ENCODE peak calls at places on chromosomes 6 and 20, in seven cellular contexts. One of them, this sample, is unnamed.
A peak's percentile ranks its signal among the peaks of the same experiment; 100 is the strongest.

GRCh38 chr6:111837007-111837406 is 36.2 kb downstream of the FYN start:
- DNase-seq in stomach: no peak
- DNase-seq in cardiac fibroblast: no peak
- DNase-seq in brain microvascular endothelial cell: no peak
- DNase-seq in SK-N-SH: no peak
- DNase-seq in lower lobe of right lung: no peak
- DNase-seq in pancreas: no peak
- DNase-seq in this sample: no peak

GRCh38 chr6:85372188-85372914 is 77.5 kb upstream of the NT5E start:
- DNase-seq in brain microvascular endothelial cell: no peak
- DNase-seq in cardiac fibroblast: peak; percentile 37
- DNase-seq in lower lobe of right lung: no peak
- DNase-seq in SK-N-SH: no peak
- DNase-seq in stomach: no peak
- DNase-seq in pancreas: no peak
- DNase-seq in this sample: no peak

GRCh38 chr20:62129731-62130531 is 7.7 kb downstream of the LSM14B start:
- DNase-seq in lower lobe of right lung: no peak
- DNase-seq in stomach: no peak
- DNase-seq in pancreas: no peak
- DNase-seq in SK-N-SH: no peak
- DNase-seq in brain microvascular endothelial cell: no peak
- DNase-seq in cardiac fibroblast: no peak
- DNase-seq in this sample: no peak

GRCh38 chr6:71038966-71039365 is 82.1 kb upstream of the B3GAT2 start:
- DNase-seq in brain microvascular endothelial cell: no peak
- DNase-seq in cardiac fibroblast: no peak
- DNase-seq in SK-N-SH: no peak
- DNase-seq in lower lobe of right lung: no peak
- DNase-seq in pancreas: no peak
- DNase-seq in stomach: no peak
- DNase-seq in this sample: no peak

GRCh38 chr6:97765480-97765879 is 482.5 kb upstream of the MMS22L start:
- DNase-seq in stomach: no peak
- DNase-seq in brain microvascular endothelial cell: peak; percentile 15
- DNase-seq in cardiac fibroblast: peak; percentile 62
- DNase-seq in SK-N-SH: no peak
- DNase-seq in lower lobe of right lung: no peak
- DNase-seq in pancreas: no peak
- DNase-seq in this sample: no peak

GRCh38 chr6:17393335-17394191 is at the start of gene CAP2:
- DNase-seq in brain microvascular endothelial cell: peak; percentile 55
- DNase-seq in stomach: peak; percentile 28
- DNase-seq in cardiac fibroblast: peak; percentile 9
- DNase-seq in SK-N-SH: peak; percentile 80
- DNase-seq in lower lobe of right lung: peak; percentile 64
- DNase-seq in pancreas: peak; percentile 72
- DNase-seq in this sample: no peak

GRCh38 chr20:60352580-60352979 is 394.4 kb downstream of the CDH26 start:
- DNase-seq in cardiac fibroblast: no peak
- DNase-seq in lower lobe of right lung: no peak
- DNase-seq in brain microvascular endothelial cell: no peak
- DNase-seq in SK-N-SH: no peak
- DNase-seq in pancreas: no peak
- DNase-seq in stomach: no peak
- DNase-seq in this sample: no peak

GRCh38 chr20:31547720-31548298 is 33.6 kb downstream of the HM13 start:
- DNase-seq in SK-N-SH: no peak
- DNase-seq in stomach: no peak
- DNase-seq in brain microvascular endothelial cell: no peak
- DNase-seq in cardiac fibroblast: no peak
- DNase-seq in lower lobe of right lung: no peak
- DNase-seq in pancreas: no peak
- DNase-seq in this sample: no peak

GRCh38 chr6:52503344-52503747 is 73.5 kb downstream of the TRAM2 start:
- DNase-seq in stomach: no peak
- DNase-seq in SK-N-SH: peak; percentile 55
- DNase-seq in pancreas: peak; percentile 29
- DNase-seq in lower lobe of right lung: no peak
- DNase-seq in brain microvascular endothelial cell: no peak
- DNase-seq in cardiac fibroblast: peak; percentile 62
- DNase-seq in this sample: no peak

GRCh38 chr6:27948237-27948636 is 8.8 kb upstream of the OR2B6 start:
- DNase-seq in SK-N-SH: no peak
- DNase-seq in stomach: no peak
- DNase-seq in lower lobe of right lung: no peak
- DNase-seq in cardiac fibroblast: no peak
- DNase-seq in brain microvascular endothelial cell: no peak
- DNase-seq in pancreas: no peak
- DNase-seq in this sample: no peak

GRCh38 chr6:13282393-13283069 is 45.8 kb downstream of the TBC1D7 start:
- DNase-seq in cardiac fibroblast: no peak
- DNase-seq in stomach: no peak
- DNase-seq in SK-N-SH: no peak
- DNase-seq in pancreas: no peak
- DNase-seq in lower lobe of right lung: no peak
- DNase-seq in brain microvascular endothelial cell: no peak
- DNase-seq in this sample: no peak

GRCh38 chr6:2162089-2162465 is 83.3 kb downstream of the GMDS start:
- DNase-seq in cardiac fibroblast: peak; percentile 25
- DNase-seq in pancreas: no peak
- DNase-seq in lower lobe of right lung: no peak
- DNase-seq in stomach: no peak
- DNase-seq in brain microvascular endothelial cell: no peak
- DNase-seq in SK-N-SH: no peak
- DNase-seq in this sample: no peak

GRCh38 chr6:42193491-42193894 is 1.3 kb downstream of the GUCA1B start:
- DNase-seq in brain microvascular endothelial cell: peak; percentile 27
- DNase-seq in pancreas: no peak
- DNase-seq in stomach: no peak
- DNase-seq in SK-N-SH: no peak
- DNase-seq in cardiac fibroblast: no peak
- DNase-seq in lower lobe of right lung: no peak
- DNase-seq in this sample: no peak

GRCh38 chr6:166313255-166314070 is 5.3 kb upstream of the PRR18 start:
- DNase-seq in lower lobe of right lung: no peak
- DNase-seq in pancreas: no peak
- DNase-seq in cardiac fibroblast: peak; percentile 57
- DNase-seq in brain microvascular endothelial cell: no peak
- DNase-seq in SK-N-SH: peak; percentile 74
- DNase-seq in stomach: peak; percentile 53
- DNase-seq in this sample: peak; percentile 44
- TF ChIP-seq CTCF in lower lobe of right lung: peak; percentile 68
- TF ChIP-seq CTCF in pancreas: no peak
- TF ChIP-seq CTCF in cardiac fibroblast: peak; percentile 78
- TF ChIP-seq CTCF in brain microvascular endothelial cell: peak; percentile 84
- TF ChIP-seq CTCF in SK-N-SH: peak; percentile 56
- TF ChIP-seq CTCF in stomach: no peak
- TF ChIP-seq CTCF in this sample: peak; percentile 78

GRCh38 chr6:114144887-114145851 is 174.2 kb upstream of the HDAC2 start:
- DNase-seq in pancreas: no peak
- DNase-seq in brain microvascular endothelial cell: no peak
- DNase-seq in SK-N-SH: no peak
- DNase-seq in stomach: no peak
- DNase-seq in cardiac fibroblast: no peak
- DNase-seq in lower lobe of right lung: no peak
- DNase-seq in this sample: no peak
- H3K4me3 ChIP-seq in pancreas: no peak overlapping the region
- H3K4me3 ChIP-seq in brain microvascular endothelial cell: no peak overlapping the region
- H3K4me3 ChIP-seq in SK-N-SH: no peak overlapping the region
- H3K4me3 ChIP-seq in stomach: no peak overlapping the region
- H3K4me3 ChIP-seq in cardiac fibroblast: no peak overlapping the region
- H3K4me3 ChIP-seq in lower lobe of right lung: no peak overlapping the region
- H3K4me3 ChIP-seq in this sample: no peak overlapping the region

DNA sequence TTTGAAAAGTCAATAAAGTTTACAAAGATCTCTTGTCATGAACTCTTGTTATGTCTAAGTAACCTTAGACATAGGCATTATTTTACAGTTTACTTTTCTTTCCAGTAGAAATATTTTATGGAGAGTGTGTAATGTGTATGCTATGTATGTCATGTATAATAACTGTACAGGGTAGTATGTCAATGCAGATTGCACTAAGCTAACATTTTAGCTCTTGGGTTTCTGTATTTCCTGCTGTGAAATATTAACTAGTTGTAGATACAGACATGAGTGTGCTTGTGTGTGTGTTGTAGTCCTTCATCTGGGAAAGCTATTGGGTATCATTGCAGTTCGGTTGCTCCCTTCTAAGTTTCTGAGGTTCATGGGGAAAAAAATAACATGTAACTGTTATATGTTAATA is 214.8 kb downstream of the ARID1B start:
- DNase-seq in lower lobe of right lung: no peak
- DNase-seq in brain microvascular endothelial cell: no peak
- DNase-seq in stomach: no peak
- DNase-seq in pancreas: no peak
- DNase-seq in cardiac fibroblast: peak; percentile 28
- DNase-seq in SK-N-SH: no peak
- DNase-seq in this sample: no peak
- TF ChIP-seq CTCF in lower lobe of right lung: no peak
- TF ChIP-seq CTCF in brain microvascular endothelial cell: no peak
- TF ChIP-seq CTCF in stomach: no peak
- TF ChIP-seq CTCF in pancreas: no peak
- TF ChIP-seq CTCF in cardiac fibroblast: no peak
- TF ChIP-seq CTCF in SK-N-SH: no peak
- TF ChIP-seq CTCF in this sample: no peak

GRCh38 chr20:309841-310644 is 12.7 kb downstream of the ZCCHC3 start:
- DNase-seq in lower lobe of right lung: peak; percentile 98
- DNase-seq in SK-N-SH: peak; percentile 97
- DNase-seq in brain microvascular endothelial cell: peak; percentile 99
- DNase-seq in stomach: peak; percentile 90
- DNase-seq in pancreas: peak; percentile 95
- DNase-seq in cardiac fibroblast: peak; percentile 99
- DNase-seq in this sample: peak; percentile 85
- H3K4me3 ChIP-seq in lower lobe of right lung: peak overlapping the region; percentile 60
- H3K4me3 ChIP-seq in SK-N-SH: peak overlapping the region; percentile 53
- H3K4me3 ChIP-seq in brain microvascular endothelial cell: peak overlapping the region; percentile 53
- H3K4me3 ChIP-seq in stomach: peak overlapping the region; percentile 47
- H3K4me3 ChIP-seq in pancreas: no peak overlapping the region
- H3K4me3 ChIP-seq in cardiac fibroblast: peak overlapping the region; percentile 48
- H3K4me3 ChIP-seq in this sample: peak overlapping the region; percentile 47

GRCh38 chr6:139115980-139116758 is 18.7 kb upstream of the HECA start:
- DNase-seq in pancreas: no peak
- DNase-seq in cardiac fibroblast: no peak
- DNase-seq in stomach: no peak
- DNase-seq in brain microvascular endothelial cell: no peak
- DNase-seq in SK-N-SH: no peak
- DNase-seq in lower lobe of right lung: no peak
- DNase-seq in this sample: no peak

GRCh38 chr6:139112561-139112960 is 22.3 kb upstream of the HECA start:
- DNase-seq in stomach: no peak
- DNase-seq in lower lobe of right lung: no peak
- DNase-seq in SK-N-SH: no peak
- DNase-seq in brain microvascular endothelial cell: no peak
- DNase-seq in cardiac fibroblast: no peak
- DNase-seq in pancreas: no peak
- DNase-seq in this sample: no peak

GRCh38 chr6:139119553-139119952 is 15.3 kb upstream of the HECA start:
- DNase-seq in SK-N-SH: no peak
- DNase-seq in pancreas: no peak
- DNase-seq in cardiac fibroblast: no peak
- DNase-seq in lower lobe of right lung: no peak
- DNase-seq in stomach: no peak
- DNase-seq in brain microvascular endothelial cell: no peak
- DNase-seq in this sample: no peak

GRCh38 chr6:139114741-139115140 is 20.1 kb upstream of the HECA start:
- DNase-seq in cardiac fibroblast: no peak
- DNase-seq in pancreas: no peak
- DNase-seq in brain microvascular endothelial cell: no peak
- DNase-seq in stomach: no peak
- DNase-seq in SK-N-SH: no peak
- DNase-seq in lower lobe of right lung: no peak
- DNase-seq in this sample: no peak

GRCh38 chr6:139117734-139118133 is 17.1 kb upstream of the HECA start:
- DNase-seq in SK-N-SH: no peak
- DNase-seq in lower lobe of right lung: no peak
- DNase-seq in brain microvascular endothelial cell: no peak
- DNase-seq in pancreas: no peak
- DNase-seq in cardiac fibroblast: peak; percentile 39
- DNase-seq in stomach: no peak
- DNase-seq in this sample: no peak
- TF ChIP-seq CTCF in SK-N-SH: no peak
- TF ChIP-seq CTCF in lower lobe of right lung: no peak
- TF ChIP-seq CTCF in brain microvascular endothelial cell: peak; percentile 23
- TF ChIP-seq CTCF in pancreas: no peak
- TF ChIP-seq CTCF in cardiac fibroblast: peak; percentile 25
- TF ChIP-seq CTCF in stomach: no peak
- TF ChIP-seq CTCF in this sample: peak; percentile 9

GRCh38 chr6:160400426-160400825 is 52.2 kb downstream of the SLC22A3 start:
- DNase-seq in brain microvascular endothelial cell: peak; percentile 50
- DNase-seq in lower lobe of right lung: no peak
- DNase-seq in pancreas: no peak
- DNase-seq in cardiac fibroblast: peak; percentile 81
- DNase-seq in stomach: no peak
- DNase-seq in SK-N-SH: no peak
- DNase-seq in this sample: no peak
- H3K4me3 ChIP-seq in brain microvascular endothelial cell: no peak overlapping the region
- H3K4me3 ChIP-seq in lower lobe of right lung: no peak overlapping the region
- H3K4me3 ChIP-seq in pancreas: no peak overlapping the region
- H3K4me3 ChIP-seq in cardiac fibroblast: no peak overlapping the region
- H3K4me3 ChIP-seq in stomach: no peak overlapping the region
- H3K4me3 ChIP-seq in SK-N-SH: no peak overlapping the region
- H3K4me3 ChIP-seq in this sample: no peak overlapping the region

GRCh38 chr6:43454290-43455033 is 886 bp downstream of the DLK2 start:
- DNase-seq in stomach: peak; percentile 88
- DNase-seq in cardiac fibroblast: peak; percentile 84
- DNase-seq in lower lobe of right lung: peak; percentile 91
- DNase-seq in SK-N-SH: peak; percentile 94
- DNase-seq in pancreas: peak; percentile 86
- DNase-seq in brain microvascular endothelial cell: peak; percentile 64
- DNase-seq in this sample: no peak
- TF ChIP-seq CTCF in stomach: no peak
- TF ChIP-seq CTCF in cardiac fibroblast: peak; percentile 95
- TF ChIP-seq CTCF in lower lobe of right lung: peak; percentile 97
- TF ChIP-seq CTCF in SK-N-SH: peak; percentile 80
- TF ChIP-seq CTCF in pancreas: peak; percentile 96
- TF ChIP-seq CTCF in brain microvascular endothelial cell: peak; percentile 93
- TF ChIP-seq CTCF in this sample: peak; percentile 98

GRCh38 chr6:109008061-109008460 is 86.6 kb downstream of the SESN1 start:
- DNase-seq in brain microvascular endothelial cell: no peak
- DNase-seq in pancreas: no peak
- DNase-seq in lower lobe of right lung: no peak
- DNase-seq in stomach: no peak
- DNase-seq in SK-N-SH: no peak
- DNase-seq in cardiac fibroblast: no peak
- DNase-seq in this sample: no peak
- H3K4me3 ChIP-seq in brain microvascular endothelial cell: peak overlapping the region; percentile 83
- H3K4me3 ChIP-seq in pancreas: peak overlapping the region; percentile 87
- H3K4me3 ChIP-seq in lower lobe of right lung: peak overlapping the region; percentile 87
- H3K4me3 ChIP-seq in stomach: peak overlapping the region; percentile 88
- H3K4me3 ChIP-seq in SK-N-SH: peak overlapping the region; percentile 95
- H3K4me3 ChIP-seq in cardiac fibroblast: no peak overlapping the region
- H3K4me3 ChIP-seq in this sample: no peak overlapping the region